ENCODE peak calls at places on chromosomes 13 and 19, in eight cellular contexts. B, H, J, R, T, W, C and M are unnamed samples. For H3K9me3 and H3K4me1, the result is how much of the 10 kb centered on the place peaks cover.

GRCh38 chr19:14147797-14148605 is 11.6 kb upstream of the ASF1B start:
- DNase-seq in B (peak), H (peak), J (peak), R (peak), T (peak), W (peak), C (peak), M (peak)

GRCh38 chr19:38837656-38838121 is 6.1 kb upstream of the ECH1 start:
- DNase-seq in B (no peak), H (no peak), J (no peak), R (peak), T (peak), W (no peak), C (peak), M (no peak)

GRCh38 chr19:49114630-49115363 is 627 bp downstream of the LIN7B start:
- DNase-seq in B (peak), H (peak), J (no peak), R (peak), T (peak), W (no peak), C (peak), M (no peak)

GRCh38 chr19:4713384-4713951 is 10.2 kb downstream of the DPP9 start:
- DNase-seq in B (peak), H (no peak), J (no peak), R (peak), T (peak), W (peak), C (no peak), M (no peak)

GRCh38 chr13:56735537-56735942 is 405.2 kb upstream of the PRR20A start:
- DNase-seq in B (peak), H (no peak), J (no peak), R (no peak), T (no peak), W (no peak), C (no peak), M (no peak)

GRCh38 chr19:40594251-40594650 is 6.9 kb upstream of the LTBP4 start:
- DNase-seq in B (no peak), H (no peak), J (no peak), R (no peak), T (peak), W (no peak), C (no peak), M (peak)

GRCh38 chr19:46376241-46377153 is 29.6 kb downstream of the PPP5C start:
- DNase-seq in B (peak), H (no peak), J (no peak), R (no peak), T (no peak), W (no peak), C (peak), M (no peak)

GRCh38 chr13:41284512-41285288 is 21.3 kb upstream of the MTRF1 start:
- DNase-seq in B (no peak), H (no peak), J (no peak), R (peak), T (peak), W (no peak), C (no peak), M (no peak)

GRCh38 chr19:41863209-41863931 is 3.3 kb downstream of the RPS19 start:
- DNase-seq in B (no peak), H (no peak), J (no peak), R (no peak), T (no peak), W (no peak), C (no peak), M (no peak)

GRCh38 chr13:50098693-50099092 is 83.4 kb downstream of the KCNRG start:
- DNase-seq in B (no peak), H (no peak), J (no peak), R (no peak), T (peak), W (no peak), C (no peak), M (no peak)

GRCh38 chr19:44968670-44969069 is 13.5 kb downstream of the CLPTM1 start:
- DNase-seq in B (no peak), H (no peak), J (no peak), R (no peak), T (no peak), W (no peak), C (no peak), M (no peak)

GRCh38 chr19:409515-410242 is 732 bp upstream of the C2CD4C start:
- DNase-seq in B (no peak), H (no peak), J (no peak), R (no peak), T (no peak), W (peak), C (peak), M (no peak)

GRCh38 chr13:87736849-87737400 is 65.8 kb downstream of the SLITRK5 start:
- DNase-seq in B (no peak), H (no peak), J (no peak), R (no peak), T (no peak), W (no peak), C (no peak), M (no peak)

GRCh38 chr13:106464076-106464475 is 71.4 kb downstream of the EFNB2 start:
- DNase-seq in B (no peak), H (no peak), J (no peak), R (peak), T (no peak), W (no peak), C (no peak), M (no peak)

GRCh38 chr13:51322826-51323225 is 16.7 kb upstream of the SERPINE3 start:
- DNase-seq in B (no peak), H (no peak), J (no peak), R (no peak), T (no peak), W (no peak), C (no peak), M (no peak)

GRCh38 chr19:9306443-9306842 is 3.2 kb downstream of the ZNF699 start:
- DNase-seq in B (no peak), H (no peak), J (no peak), R (peak), T (peak), W (no peak), C (no peak), M (no peak)

GRCh38 chr19:2268861-2269243 is 12.6 kb upstream of the JSRP1 start:
- DNase-seq in B (no peak), H (no peak), J (no peak), R (no peak), T (no peak), W (no peak), C (no peak), M (no peak)

GRCh38 chr13:40609972-40610726 is 56.3 kb downstream of the FOXO1 start:
- DNase-seq in B (no peak), H (no peak), J (no peak), R (peak), T (no peak), W (no peak), C (no peak), M (no peak)

GRCh38 chr19:21767065-21767800 is at the start of gene ZNF100:
- DNase-seq in B (peak), H (peak), J (peak), R (peak), T (peak), W (peak), C (peak), M (peak)

GRCh38 chr13:22828081-22828480 is 352.7 kb upstream of the SGCG start:
- DNase-seq in B (no peak), H (no peak), J (no peak), R (peak), T (peak), W (no peak), C (no peak), M (no peak)

GRCh38 chr13:73898276-73898675 is 235.9 kb downstream of the KLF12 start:
- DNase-seq in B (no peak), H (no peak), J (no peak), R (no peak), T (peak), W (no peak), C (no peak), M (no peak)

GRCh38 chr13:46831588-46832194 is 34.7 kb upstream of the ESD start:
- DNase-seq in B (no peak), H (peak), J (peak), R (peak), T (peak), W (no peak), C (no peak), M (no peak)

GRCh38 chr13:79745141-79745540 is 264.2 kb downstream of the NDFIP2 start:
- DNase-seq in B (no peak), H (no peak), J (no peak), R (no peak), T (no peak), W (no peak), C (no peak), M (no peak)

GRCh38 chr19:48330012-48330681 is 4.8 kb downstream of the EMP3 start:
- DNase-seq in B (peak), H (peak), J (no peak), R (peak), T (no peak), W (peak), C (peak), M (peak)

GRCh38 chr13:95714142-95714832 is 37.3 kb downstream of the DNAJC3 start:
- DNase-seq in B (no peak), H (no peak), J (no peak), R (peak), T (peak), W (no peak), C (no peak), M (no peak)

GRCh38 chr19:42188665-42189064 is 28.8 kb downstream of the DEDD2 start:
- DNase-seq in B (no peak), H (no peak), J (no peak), R (no peak), T (no peak), W (no peak), C (no peak), M (no peak)

GRCh38 chr13:48278806-48279205 is 24.7 kb upstream of the RB1 start:
- DNase-seq in B (no peak), H (no peak), J (no peak), R (no peak), T (no peak), W (no peak), C (no peak), M (no peak)

GRCh38 chr13:99587893-99588606 is 86.8 kb downstream of the TM9SF2 start:
- DNase-seq in B (no peak), H (no peak), J (no peak), R (no peak), T (no peak), W (no peak), C (no peak), M (no peak)

GRCh38 chr19:9610484-9611113 is 10.4 kb downstream of the ZNF561 start:
- DNase-seq in B (no peak), H (no peak), J (no peak), R (no peak), T (no peak), W (no peak), C (no peak), M (no peak)

GRCh38 chr13:95535243-95535642 is 17.3 kb upstream of the CLDN10 start:
- DNase-seq in B (no peak), H (no peak), J (no peak), R (peak), T (peak), W (no peak), C (no peak), M (no peak)

GRCh38 chr13:97268772-97269171 is 46.6 kb downstream of the MBNL2 start:
- DNase-seq in B (peak), H (no peak), J (no peak), R (no peak), T (no peak), W (no peak), C (no peak), M (no peak)

GRCh38 chr19:36182612-36183454 is 30.6 kb upstream of the COX7A1 start:
- DNase-seq in B (no peak), H (no peak), J (no peak), R (peak), T (no peak), W (no peak), C (peak), M (no peak)

GRCh38 chr19:45940515-45940805 is 25.9 kb upstream of the NANOS2 start:
- DNase-seq in B (peak), H (no peak), J (no peak), R (no peak), T (no peak), W (no peak), C (no peak), M (no peak)

GRCh38 chr19:17805427-17805826 is 10.5 kb downstream of the B3GNT3 start:
- DNase-seq in B (no peak), H (no peak), J (no peak), R (no peak), T (no peak), W (no peak), C (no peak), M (no peak)

GRCh38 chr13:46495647-46496046 is 57.3 kb upstream of the LRCH1 start:
- DNase-seq in B (no peak), H (no peak), J (no peak), R (no peak), T (peak), W (no peak), C (no peak), M (no peak)

GRCh38 chr19:3080281-3080680 is 13.9 kb upstream of the GNA11 start:
- DNase-seq in B (no peak), H (no peak), J (no peak), R (peak), T (peak), W (no peak), C (no peak), M (no peak)

GRCh38 chr13:51726446-51727185 is 77.3 kb downstream of the DHRS12 start:
- DNase-seq in B (no peak), H (no peak), J (no peak), R (peak), T (peak), W (no peak), C (no peak), M (no peak)

GRCh38 chr19:51786651-51787494 is 8.1 kb upstream of the FPR3 start:
- DNase-seq in B (no peak), H (no peak), J (no peak), R (no peak), T (no peak), W (no peak), C (no peak), M (no peak)

GRCh38 chr19:6945733-6946132 is 58.4 kb downstream of the ADGRE1 start:
- DNase-seq in B (no peak), H (no peak), J (no peak), R (no peak), T (no peak), W (no peak), C (no peak), M (no peak)
- H3K9me3 ChIP-seq in B (under half), H (under half), J (under half), R (under half), T (under half), W (under half), C (under half), M (under half)

GRCh38 chr19:50784710-50785109 is 5.5 kb upstream of the ACP4 start:
- DNase-seq in B (no peak), H (no peak), J (no peak), R (no peak), T (no peak), W (no peak), C (no peak), M (no peak)
- H3K4me3 ChIP-seq in B (no peak), H (no peak), J (no peak), R (no peak), T (no peak), W (no peak), C (no peak), M (no peak)

GRCh38 chr13:76292031-76292430 is 594.2 kb downstream of the KCTD12 start:
- DNase-seq in B (no peak), H (no peak), J (no peak), R (no peak), T (no peak), W (no peak), C (no peak), M (no peak)
- H3K4me1 ChIP-seq in B (under half), H (under half), J (under half), R (under half), T (under half), W (under half), C (under half), M (under half)

DNA sequence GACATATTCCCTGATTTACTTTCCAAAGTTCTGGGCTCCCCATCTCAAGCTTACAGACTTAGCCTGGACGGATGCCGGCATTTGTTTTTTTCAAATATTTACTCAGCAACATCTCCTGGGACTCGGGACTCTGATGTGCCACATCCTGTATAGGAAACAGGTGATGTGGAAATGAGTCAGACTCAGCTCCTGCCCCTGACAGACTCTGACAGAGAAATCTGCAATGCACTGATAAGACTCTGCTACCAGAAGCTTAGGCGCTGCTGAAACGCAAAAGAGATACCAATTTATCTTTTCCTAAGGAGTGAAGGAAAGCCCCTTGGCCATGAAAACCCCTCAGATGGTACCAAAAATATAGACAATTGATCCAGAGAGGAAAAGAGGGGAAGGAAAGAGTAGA is 16.2 kb downstream of the LAIR2 start:
- DNase-seq in B (no peak), H (no peak), J (no peak), R (no peak), T (no peak), W (no peak), C (no peak), M (no peak)
- H3K9me3 ChIP-seq in B (under half), H (under half), J (under half), R (under half), T (under half), W (under half), C (under half), M (under half)

DNA sequence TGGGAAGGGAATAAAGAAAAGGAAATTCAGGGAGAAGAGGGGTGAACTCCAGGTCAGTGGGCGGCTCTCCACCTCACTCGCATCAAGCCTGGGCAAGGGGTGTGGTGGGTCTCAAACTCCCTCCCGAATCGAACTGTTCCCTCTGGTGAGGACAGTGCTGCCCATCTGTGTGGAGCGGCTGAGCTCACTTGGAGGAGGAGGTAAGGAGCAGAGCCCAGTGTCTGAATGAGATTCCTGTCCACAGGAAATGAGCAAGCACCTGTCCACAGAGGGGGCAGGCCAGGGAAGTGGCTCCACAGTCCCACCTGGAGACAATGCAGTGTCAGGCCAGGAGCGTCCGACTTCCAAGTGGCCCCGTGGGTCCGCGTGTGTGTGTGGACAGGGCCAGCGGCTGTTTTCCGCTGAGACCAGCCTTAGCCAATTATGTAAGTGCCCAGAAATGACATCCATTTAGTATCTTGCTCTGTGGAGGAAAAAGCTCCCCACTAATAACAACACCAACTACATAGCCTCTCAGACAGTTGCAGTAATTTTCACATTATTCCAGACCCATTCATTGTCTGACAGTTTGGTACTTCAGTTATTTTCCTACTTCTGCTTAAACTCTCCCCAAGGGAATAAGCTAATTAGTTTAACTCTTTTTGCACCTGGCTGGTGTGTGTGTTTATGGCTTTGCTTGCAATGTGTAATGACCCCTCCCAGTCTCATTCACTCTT is 114.5 kb downstream of the SOX1 start:
- DNase-seq in B (peak), H (no peak), J (no peak), R (no peak), T (no peak), W (no peak), C (peak), M (no peak)
- H3K4me3 ChIP-seq in B (no peak), H (no peak), J (no peak), R (no peak), T (no peak), W (no peak), C (no peak), M (no peak)

GRCh38 chr19:16457195-16457953 is 14.4 kb downstream of the EPS15L1 start:
- DNase-seq in B (no peak), H (no peak), J (no peak), R (peak), T (peak), W (no peak), C (no peak), M (no peak)
- H3K4me1 ChIP-seq in B (under half), H (under half), J (under half), R (under half), T (under half), W (under half), C (under half), M (under half)

DNA sequence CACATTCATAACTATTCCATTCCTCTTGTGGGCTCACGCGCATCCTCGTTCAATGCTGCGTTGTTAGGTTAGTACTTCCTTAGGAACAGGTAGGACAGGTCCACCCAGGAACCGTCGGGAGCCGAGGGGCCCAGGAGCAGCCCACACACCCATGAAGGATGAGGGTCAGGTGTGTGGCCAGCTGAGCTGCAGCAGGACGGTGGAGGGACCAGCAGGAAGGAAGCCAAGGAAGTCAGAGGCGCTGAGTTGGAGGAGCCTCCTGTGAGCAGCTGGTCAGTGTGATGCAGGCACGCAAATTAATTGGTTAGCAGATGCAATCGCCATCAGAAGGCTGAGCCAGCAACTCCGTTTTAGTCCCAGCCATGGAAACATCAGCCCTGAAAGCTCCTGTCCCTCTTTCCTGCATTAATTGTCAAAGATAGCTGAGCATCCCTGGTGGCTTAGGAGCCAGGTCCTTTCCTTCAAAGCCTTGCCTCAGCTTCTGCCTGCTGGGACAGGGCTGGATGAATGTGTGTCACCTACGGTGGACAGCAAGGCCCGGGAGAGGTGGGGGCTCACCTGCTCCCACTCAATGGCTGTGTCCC is 114.9 kb upstream of the SOX1 start:
- DNase-seq in B (no peak), H (no peak), J (no peak), R (no peak), T (no peak), W (no peak), C (no peak), M (no peak)
- H3K9me3 ChIP-seq in B (under half), H (under half), J (under half), R (under half), T (under half), W (under half), C (under half), M (under half)

GRCh38 chr13:112072531-112073244 is 5.7 kb downstream of the SOX1 start:
- DNase-seq in B (peak), H (no peak), J (no peak), R (peak), T (no peak), W (no peak), C (no peak), M (no peak)
- H3K4me3 ChIP-seq in B (no peak), H (no peak), J (peak), R (no peak), T (no peak), W (no peak), C (peak), M (no peak)

DNA sequence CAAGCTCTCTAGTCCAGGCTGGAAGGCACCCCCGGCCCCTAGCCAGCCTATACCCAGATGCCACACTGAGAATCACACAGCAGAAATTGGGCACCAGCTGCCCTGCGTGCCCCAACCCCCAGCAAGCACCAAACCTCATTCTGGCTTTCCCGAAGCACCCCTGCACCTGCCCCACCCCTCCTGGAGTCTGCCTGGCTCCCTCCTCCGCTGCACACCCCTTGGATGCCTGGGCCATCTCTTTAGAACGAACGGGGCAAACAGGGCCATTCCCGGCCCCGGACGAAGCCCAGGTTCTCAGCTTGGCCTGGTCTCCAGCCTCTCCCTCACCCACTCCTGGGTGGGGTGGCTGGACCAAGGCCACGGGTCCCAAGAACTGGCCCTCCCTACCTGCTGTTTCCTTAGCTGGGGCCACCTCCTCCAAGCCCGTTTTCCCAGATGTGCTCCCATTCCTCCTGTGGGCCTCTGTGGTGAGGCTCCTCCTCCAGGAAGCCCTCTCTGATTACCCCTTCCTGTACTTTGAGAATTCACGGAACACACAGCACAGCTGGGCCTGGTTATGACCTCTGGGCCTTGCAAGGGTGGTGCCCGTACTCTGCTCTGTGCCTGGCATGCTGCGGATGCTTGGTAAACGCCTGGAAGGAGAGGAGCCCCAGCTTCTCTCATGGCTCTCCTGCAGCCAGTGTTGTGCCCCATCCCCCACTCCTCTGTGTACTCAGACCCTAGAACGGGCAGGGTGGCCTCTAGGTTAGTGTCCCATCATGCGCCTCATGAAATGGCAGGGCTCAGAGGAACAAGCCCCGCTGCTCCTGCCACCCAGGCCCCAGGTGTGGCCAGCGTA is 21.4 kb downstream of the CEBPG start:
- DNase-seq in B (peak), H (no peak), J (no peak), R (no peak), T (peak), W (peak), C (peak), M (no peak)
- H3K4me1 ChIP-seq in B (half or more), H (under half), J (under half), R (under half), T (under half), W (under half), C (under half), M (under half)